ENCODE peak calls at places on chromosomes 7 and 10, in eight cellular contexts. One of them, this sample, is unnamed.

GRCh38 chr10:3954615-3955014 is 169.6 kb upstream of the KLF6 start:
- DNase-seq in omental fat pad: no peak
- DNase-seq in endothelial cell: no peak
- DNase-seq in keratinocyte: no peak
- DNase-seq in WTC11: no peak
- DNase-seq in brain microvascular endothelial cell: no peak
- DNase-seq in NCI-H1092 treated with DMSO at 0.1 percent for 48 hours: peak; percentile 27
- DNase-seq in NCI-H748 treated with DMSO at 0.1 percent for 48 hours: no peak
- DNase-seq in this sample: no peak

GRCh38 chr10:86661161-86662025 is 6.9 kb upstream of the LDB3 start:
- DNase-seq in omental fat pad: no peak
- DNase-seq in endothelial cell: no peak
- DNase-seq in keratinocyte: no peak
- DNase-seq in WTC11: peak; percentile 7
- DNase-seq in brain microvascular endothelial cell: peak; percentile 21
- DNase-seq in NCI-H1092 treated with DMSO at 0.1 percent for 48 hours: no peak
- DNase-seq in NCI-H748 treated with DMSO at 0.1 percent for 48 hours: no peak
- DNase-seq in this sample: peak; percentile 84

GRCh38 chr10:106802949-106803348 is 361.6 kb downstream of the SORCS1 start:
- DNase-seq in omental fat pad: no peak
- DNase-seq in endothelial cell: no peak
- DNase-seq in keratinocyte: no peak
- DNase-seq in WTC11: no peak
- DNase-seq in brain microvascular endothelial cell: no peak
- DNase-seq in NCI-H1092 treated with DMSO at 0.1 percent for 48 hours: no peak
- DNase-seq in NCI-H748 treated with DMSO at 0.1 percent for 48 hours: no peak
- DNase-seq in this sample: no peak

GRCh38 chr7:121547341-121548092 is 151.4 kb upstream of the FAM3C start:
- DNase-seq in omental fat pad: no peak
- DNase-seq in endothelial cell: no peak
- DNase-seq in keratinocyte: peak; percentile 26
- DNase-seq in WTC11: no peak
- DNase-seq in brain microvascular endothelial cell: peak; percentile 40
- DNase-seq in NCI-H1092 treated with DMSO at 0.1 percent for 48 hours: peak; percentile 78
- DNase-seq in NCI-H748 treated with DMSO at 0.1 percent for 48 hours: peak; percentile 86
- DNase-seq in this sample: no peak

GRCh38 chr10:124265776-124266467 is 152.8 kb downstream of the OAT start:
- DNase-seq in omental fat pad: no peak
- DNase-seq in endothelial cell: no peak
- DNase-seq in keratinocyte: no peak
- DNase-seq in WTC11: no peak
- DNase-seq in brain microvascular endothelial cell: no peak
- DNase-seq in NCI-H1092 treated with DMSO at 0.1 percent for 48 hours: no peak
- DNase-seq in NCI-H748 treated with DMSO at 0.1 percent for 48 hours: no peak
- DNase-seq in this sample: peak; percentile 19

GRCh38 chr10:32954080-32954479 is 4.0 kb downstream of the ITGB1 start:
- DNase-seq in omental fat pad: no peak
- DNase-seq in endothelial cell: no peak
- DNase-seq in keratinocyte: no peak
- DNase-seq in WTC11: no peak
- DNase-seq in brain microvascular endothelial cell: no peak
- DNase-seq in NCI-H1092 treated with DMSO at 0.1 percent for 48 hours: no peak
- DNase-seq in NCI-H748 treated with DMSO at 0.1 percent for 48 hours: no peak
- DNase-seq in this sample: no peak

GRCh38 chr7:28224172-28224571 is 43.6 kb upstream of the JAZF1 start:
- DNase-seq in omental fat pad: no peak
- DNase-seq in endothelial cell: no peak
- DNase-seq in keratinocyte: no peak
- DNase-seq in WTC11: no peak
- DNase-seq in brain microvascular endothelial cell: no peak
- DNase-seq in NCI-H1092 treated with DMSO at 0.1 percent for 48 hours: no peak
- DNase-seq in NCI-H748 treated with DMSO at 0.1 percent for 48 hours: no peak
- DNase-seq in this sample: no peak

GRCh38 chr10:95178266-95178665 is 15.8 kb upstream of the ACSM6 start:
- DNase-seq in omental fat pad: no peak
- DNase-seq in endothelial cell: no peak
- DNase-seq in keratinocyte: no peak
- DNase-seq in WTC11: no peak
- DNase-seq in brain microvascular endothelial cell: no peak
- DNase-seq in NCI-H1092 treated with DMSO at 0.1 percent for 48 hours: no peak
- DNase-seq in NCI-H748 treated with DMSO at 0.1 percent for 48 hours: no peak
- DNase-seq in this sample: no peak

GRCh38 chr7:99392659-99393362 is 15.6 kb downstream of the PDAP1 start:
- DNase-seq in omental fat pad: no peak
- DNase-seq in endothelial cell: peak; percentile 63
- DNase-seq in keratinocyte: no peak
- DNase-seq in WTC11: peak; percentile 86
- DNase-seq in brain microvascular endothelial cell: no peak
- DNase-seq in NCI-H1092 treated with DMSO at 0.1 percent for 48 hours: peak; percentile 90
- DNase-seq in NCI-H748 treated with DMSO at 0.1 percent for 48 hours: peak; percentile 84
- DNase-seq in this sample: peak; percentile 81

GRCh38 chr10:21771219-21771618 is 232.3 kb downstream of the DNAJC1 start:
- DNase-seq in omental fat pad: no peak
- DNase-seq in endothelial cell: no peak
- DNase-seq in keratinocyte: no peak
- DNase-seq in WTC11: no peak
- DNase-seq in brain microvascular endothelial cell: no peak
- DNase-seq in NCI-H1092 treated with DMSO at 0.1 percent for 48 hours: no peak
- DNase-seq in NCI-H748 treated with DMSO at 0.1 percent for 48 hours: no peak
- DNase-seq in this sample: no peak

GRCh38 chr7:8597565-8597964 is 164.2 kb downstream of the NXPH1 start:
- DNase-seq in omental fat pad: no peak
- DNase-seq in endothelial cell: no peak
- DNase-seq in keratinocyte: no peak
- DNase-seq in WTC11: no peak
- DNase-seq in brain microvascular endothelial cell: no peak
- DNase-seq in NCI-H1092 treated with DMSO at 0.1 percent for 48 hours: peak; percentile 91
- DNase-seq in NCI-H748 treated with DMSO at 0.1 percent for 48 hours: peak; percentile 92
- DNase-seq in this sample: no peak

GRCh38 chr7:264541-265191 is 25.3 kb upstream of the FOXL3 start:
- DNase-seq in omental fat pad: no peak
- DNase-seq in endothelial cell: no peak
- DNase-seq in keratinocyte: no peak
- DNase-seq in WTC11: no peak
- DNase-seq in brain microvascular endothelial cell: no peak
- DNase-seq in NCI-H1092 treated with DMSO at 0.1 percent for 48 hours: peak; percentile 20
- DNase-seq in NCI-H748 treated with DMSO at 0.1 percent for 48 hours: peak; percentile 70
- DNase-seq in this sample: peak; percentile 26

GRCh38 chr7:70553364-70553763 is 578.6 kb upstream of the GALNT17 start:
- DNase-seq in omental fat pad: no peak
- DNase-seq in endothelial cell: no peak
- DNase-seq in keratinocyte: no peak
- DNase-seq in WTC11: no peak
- DNase-seq in brain microvascular endothelial cell: no peak
- DNase-seq in NCI-H1092 treated with DMSO at 0.1 percent for 48 hours: no peak
- DNase-seq in NCI-H748 treated with DMSO at 0.1 percent for 48 hours: no peak
- DNase-seq in this sample: no peak

GRCh38 chr10:92068900-92069299 is 145.3 kb downstream of the BTAF1 start:
- DNase-seq in omental fat pad: no peak
- DNase-seq in endothelial cell: no peak
- DNase-seq in keratinocyte: no peak
- DNase-seq in WTC11: no peak
- DNase-seq in brain microvascular endothelial cell: peak; percentile 35
- DNase-seq in NCI-H1092 treated with DMSO at 0.1 percent for 48 hours: no peak
- DNase-seq in NCI-H748 treated with DMSO at 0.1 percent for 48 hours: no peak
- DNase-seq in this sample: no peak

GRCh38 chr10:33706191-33706590 is 371.7 kb upstream of the NRP1 start:
- DNase-seq in omental fat pad: no peak
- DNase-seq in endothelial cell: no peak
- DNase-seq in keratinocyte: peak; percentile 30
- DNase-seq in WTC11: no peak
- DNase-seq in brain microvascular endothelial cell: peak; percentile 71
- DNase-seq in NCI-H1092 treated with DMSO at 0.1 percent for 48 hours: no peak
- DNase-seq in NCI-H748 treated with DMSO at 0.1 percent for 48 hours: no peak
- DNase-seq in this sample: peak; percentile 55

GRCh38 chr7:41203542-41203941 is 499.3 kb downstream of the INHBA start:
- DNase-seq in omental fat pad: no peak
- DNase-seq in endothelial cell: no peak
- DNase-seq in keratinocyte: no peak
- DNase-seq in WTC11: no peak
- DNase-seq in brain microvascular endothelial cell: no peak
- DNase-seq in NCI-H1092 treated with DMSO at 0.1 percent for 48 hours: no peak
- DNase-seq in NCI-H748 treated with DMSO at 0.1 percent for 48 hours: no peak
- DNase-seq in this sample: no peak

GRCh38 chr10:60942604-60943269 is 1.2 kb downstream of the RHOBTB1 start:
- DNase-seq in omental fat pad: peak; percentile 26
- DNase-seq in endothelial cell: no peak
- DNase-seq in keratinocyte: no peak
- DNase-seq in WTC11: no peak
- DNase-seq in brain microvascular endothelial cell: peak; percentile 57
- DNase-seq in NCI-H1092 treated with DMSO at 0.1 percent for 48 hours: peak; percentile 27
- DNase-seq in NCI-H748 treated with DMSO at 0.1 percent for 48 hours: no peak
- DNase-seq in this sample: peak; percentile 61

GRCh38 chr10:88270061-88270808 is 312.9 kb downstream of the RNLS start:
- DNase-seq in omental fat pad: no peak
- DNase-seq in endothelial cell: no peak
- DNase-seq in keratinocyte: no peak
- DNase-seq in WTC11: no peak
- DNase-seq in brain microvascular endothelial cell: no peak
- DNase-seq in NCI-H1092 treated with DMSO at 0.1 percent for 48 hours: no peak
- DNase-seq in NCI-H748 treated with DMSO at 0.1 percent for 48 hours: no peak
- DNase-seq in this sample: no peak

GRCh38 chr7:1062296-1063294 is 18.2 kb downstream of the GPR146 start:
- DNase-seq in omental fat pad: no peak
- DNase-seq in endothelial cell: no peak
- DNase-seq in keratinocyte: no peak
- DNase-seq in WTC11: no peak
- DNase-seq in brain microvascular endothelial cell: no peak
- DNase-seq in NCI-H1092 treated with DMSO at 0.1 percent for 48 hours: no peak
- DNase-seq in NCI-H748 treated with DMSO at 0.1 percent for 48 hours: no peak
- DNase-seq in this sample: no peak

GRCh38 chr7:137932881-137933269 is 69.0 kb downstream of the CREB3L2 start:
- DNase-seq in omental fat pad: no peak
- DNase-seq in endothelial cell: no peak
- DNase-seq in keratinocyte: no peak
- DNase-seq in WTC11: no peak
- DNase-seq in brain microvascular endothelial cell: no peak
- DNase-seq in NCI-H1092 treated with DMSO at 0.1 percent for 48 hours: no peak
- DNase-seq in NCI-H748 treated with DMSO at 0.1 percent for 48 hours: no peak
- DNase-seq in this sample: no peak

GRCh38 chr7:40483630-40484029 is 348.8 kb downstream of the SUGCT start:
- DNase-seq in omental fat pad: no peak
- DNase-seq in endothelial cell: no peak
- DNase-seq in keratinocyte: no peak
- DNase-seq in WTC11: no peak
- DNase-seq in brain microvascular endothelial cell: no peak
- DNase-seq in NCI-H1092 treated with DMSO at 0.1 percent for 48 hours: no peak
- DNase-seq in NCI-H748 treated with DMSO at 0.1 percent for 48 hours: no peak
- DNase-seq in this sample: no peak

This sample was measured in psoas muscle.